ENCODE peak calls at places on chromosomes 3 and 15, in five cellular contexts. X is SK-N-SH, U is psoas muscle, F is fibroblast of lung, Q is cardiac muscle cell. B is an unnamed sample.

GRCh38 chr3:52405601-52406115 is 39.2 kb downstream of the SEMA3G start:
- DNase-seq in Q (no peak), F (no peak), U (peak), X (peak), B (no peak)

GRCh38 chr15:59676565-59676964 is 12.6 kb downstream of the BNIP2 start:
- DNase-seq in F (no peak), U (no peak), X (no peak), Q (no peak), B (no peak)

GRCh38 chr3:15331606-15332404 is 581 bp downstream of the SH3BP5 start:
- DNase-seq in U (peak), F (peak), Q (no peak), X (peak), B (no peak)

GRCh38 chr3:192830279-192831110 is 87.2 kb downstream of the MB21D2 start:
- DNase-seq in Q (no peak), X (no peak), U (no peak), F (peak), B (no peak)

GRCh38 chr3:172751188-172751571 is 654 bp downstream of the ECT2 start:
- DNase-seq in F (no peak), X (peak), U (no peak), Q (no peak), B (no peak)

GRCh38 chr3:49865198-49865784 is 4.4 kb downstream of the CAMKV start:
- DNase-seq in F (no peak), X (no peak), U (no peak), Q (no peak), B (no peak)

GRCh38 chr15:35256555-35256954 is 171.5 kb upstream of the NANOGP8 start:
- DNase-seq in X (no peak), U (no peak), F (peak), Q (no peak), B (no peak)

GRCh38 chr3:50515565-50516047 is 12.2 kb upstream of the CACNA2D2 start:
- DNase-seq in Q (peak), X (peak), U (peak), F (no peak), B (no peak)

GRCh38 chr3:69306239-69307185 is 79.4 kb downstream of the FRMD4B start:
- DNase-seq in U (peak), F (peak), X (peak), Q (peak), B (peak)

GRCh38 chr15:92385096-92385495 is 8.6 kb upstream of the ST8SIA2 start:
- DNase-seq in X (no peak), U (no peak), Q (no peak), F (peak), B (no peak)

GRCh38 chr3:101466465-101467309 is 46.3 kb downstream of the SENP7 start:
- DNase-seq in Q (peak), F (no peak), U (no peak), X (no peak), B (no peak)
- H3K4me3 ChIP-seq in Q (peak), F (no peak), U (no peak), X (no peak), B (no peak)

GRCh38 chr15:41072013-41072412 is 44.1 kb downstream of the INO80 start:
- DNase-seq in U (no peak), F (no peak), X (no peak), Q (no peak), B (no peak)
- TF ChIP-seq CTCF in U (no peak), F (no peak), X (no peak), Q (no peak), B (no peak)

DNA sequence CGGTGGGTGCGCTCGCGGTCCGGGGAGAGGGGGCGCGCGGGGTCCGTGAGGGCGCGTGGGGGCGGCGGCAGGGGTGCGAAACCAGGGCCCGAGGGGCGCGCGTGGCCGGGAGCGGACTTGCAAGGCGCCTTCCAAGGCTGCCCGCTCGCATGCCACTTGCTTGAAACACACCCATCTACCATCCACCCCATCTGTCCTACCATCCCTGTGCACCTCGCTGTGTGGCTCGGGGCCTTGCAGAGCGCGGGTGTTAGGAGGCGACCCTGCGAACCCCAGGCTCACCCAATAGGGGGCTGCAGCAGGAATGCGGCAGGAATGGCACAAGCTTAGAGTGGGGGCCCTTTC is 240 bp downstream of the CFAP100 start:
- DNase-seq in X (no peak), Q (no peak), F (no peak), U (no peak), B (no peak)
- H3K4me3 ChIP-seq in X (no peak), Q (peak), F (no peak), U (peak), B (peak)

GRCh38 chr15:72781621-72782020 is 1.9 kb downstream of the ADPGK start:
- DNase-seq in F (no peak), Q (no peak), U (no peak), X (no peak), B (no peak)

GRCh38 chr15:72782274-72782992 is 1.1 kb downstream of the ADPGK start:
- DNase-seq in U (no peak), Q (no peak), F (peak), X (no peak), B (no peak)

GRCh38 chr15:72774696-72775383 is 8.7 kb downstream of the ADPGK start:
- DNase-seq in U (no peak), X (no peak), Q (no peak), F (no peak), B (no peak)

GRCh38 chr15:72782993-72783562 is 480 bp downstream of the ADPGK start:
- DNase-seq in U (no peak), X (no peak), F (no peak), Q (no peak), B (no peak)

GRCh38 chr15:72778796-72779195 is 4.8 kb downstream of the ADPGK start:
- DNase-seq in U (no peak), F (peak), X (no peak), Q (no peak), B (no peak)
- TF ChIP-seq CTCF in U (no peak), F (no peak), X (no peak), Q (no peak), B (no peak)